ENCODE peak calls at places on chromosomes 3 and 15, in seven cellular contexts. V is HFFc6, C is left lung, I is left ventricle myocardium inferior, U is GM13976, L is tibial nerve, W is fibroblast of the aortic adventitia. M is an unnamed sample.

GRCh38 chr3:87595798-87596197 is 319.4 kb upstream of the POU1F1 start:
- DNase-seq in V (no peak), C (no peak), I (no peak), U (no peak), L (no peak), W (peak; percentile 62), M (no peak)

GRCh38 chr3:163890661-163891060 is 1187.6 kb downstream of the SI start:
- DNase-seq in V (no peak), C (no peak), I (no peak), U (no peak), L (no peak), W (no peak), M (no peak)

GRCh38 chr3:195183071-195183776 is 87.7 kb downstream of the XXYLT1 start:
- DNase-seq in V (no peak), C (no peak), I (no peak), U (no peak), L (no peak), W (no peak), M (no peak)

GRCh38 chr15:55250392-55250791 is 39.2 kb downstream of the RAB27A start:
- DNase-seq in V (peak; percentile 38), C (no peak), I (no peak), U (no peak), L (no peak), W (peak; percentile 88), M (no peak)

GRCh38 chr3:117706037-117706436 is 996.5 kb downstream of the TUSC7 start:
- DNase-seq in V (peak; percentile 93), C (no peak), I (no peak), U (no peak), L (no peak), W (peak; percentile 96), M (no peak)

GRCh38 chr3:122941233-122942206 is 86.0 kb downstream of the SEMA5B start:
- DNase-seq in V (peak; percentile 8), C (no peak), I (no peak), U (no peak), L (no peak), W (no peak), M (no peak)

GRCh38 chr3:117735481-117736101 is 1026.0 kb downstream of the TUSC7 start:
- DNase-seq in V (peak; percentile 86), C (no peak), I (no peak), U (no peak), L (no peak), W (peak; percentile 83), M (no peak)

GRCh38 chr3:123081718-123082369 is 15.0 kb downstream of the PDIA5 start:
- DNase-seq in V (no peak), C (no peak), I (no peak), U (no peak), L (no peak), W (peak; percentile 49), M (no peak)

GRCh38 chr3:46574881-46575576 is 8.9 kb upstream of the LRRC2 start:
- DNase-seq in V (no peak), C (no peak), I (no peak), U (no peak), L (no peak), W (no peak), M (no peak)

GRCh38 chr3:48119495-48120193 is 68.6 kb downstream of the CDC25A start:
- DNase-seq in V (peak; percentile 16), C (no peak), I (peak; percentile 61), U (no peak), L (peak; percentile 59), W (peak; percentile 77), M (no peak)

GRCh38 chr3:31567036-31567435 is 34.3 kb downstream of the STT3B start:
- DNase-seq in V (peak; percentile 1), C (no peak), I (no peak), U (no peak), L (no peak), W (no peak), M (no peak)

GRCh38 chr15:80902298-80902801 is 87.3 kb downstream of the MESD start:
- DNase-seq in V (no peak), C (no peak), I (no peak), U (no peak), L (no peak), W (no peak), M (no peak)

GRCh38 chr15:100863406-100864198 is 16.0 kb upstream of the ALDH1A3 start:
- DNase-seq in V (no peak), C (peak; percentile 50), I (peak; percentile 74), U (no peak), L (no peak), W (peak; percentile 67), M (no peak)

GRCh38 chr15:65869954-65870871 is 922 bp downstream of the RAB11A start:
- DNase-seq in V (peak; percentile 25), C (peak; percentile 45), I (peak; percentile 31), U (no peak), L (peak; percentile 8), W (peak; percentile 40), M (peak; percentile 14)

GRCh38 chr15:88769161-88769971 is 33.9 kb upstream of the ACAN start:
- DNase-seq in V (no peak), C (no peak), I (no peak), U (no peak), L (no peak), W (no peak), M (no peak)

GRCh38 chr3:122403489-122403888 is 12.4 kb downstream of the WDR5B start:
- DNase-seq in V (peak; percentile 74), C (no peak), I (no peak), U (no peak), L (no peak), W (peak; percentile 12), M (no peak)

GRCh38 chr3:81307221-81307620 is 454.2 kb downstream of the GBE1 start:
- DNase-seq in V (no peak), C (no peak), I (no peak), U (no peak), L (no peak), W (no peak), M (no peak)
- TF ChIP-seq CTCF in V (no peak), C (no peak), I (no peak), U (no peak), L (no peak), W (no peak), M (no peak)

DNA sequence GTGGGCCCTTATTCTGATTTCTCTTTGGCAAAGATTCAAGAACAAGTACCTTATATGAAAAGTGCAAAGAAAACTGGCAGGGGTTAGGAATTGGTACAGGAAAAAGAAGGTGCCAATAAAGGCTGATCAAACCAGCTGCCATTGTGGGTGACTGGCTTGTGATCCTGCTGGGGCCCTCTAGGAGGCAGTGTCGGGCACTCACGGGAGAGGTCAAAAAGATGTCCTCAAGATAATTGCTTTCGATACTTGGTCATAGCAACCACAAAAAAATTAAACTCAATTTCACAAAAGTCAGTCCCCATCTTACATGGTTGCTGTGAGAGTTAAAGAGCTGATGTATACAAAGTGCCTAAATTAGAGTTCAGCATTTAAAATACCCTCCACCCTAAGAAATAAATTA is 31.0 kb upstream of the CAV3 start:
- DNase-seq in V (no peak), C (no peak), I (no peak), U (no peak), L (no peak), W (no peak), M (no peak)
- TF ChIP-seq CTCF in V (peak; percentile 52), C (no peak), I (no peak), U (no peak), L (no peak), W (peak; percentile 34), M (peak; percentile 43)

DNA sequence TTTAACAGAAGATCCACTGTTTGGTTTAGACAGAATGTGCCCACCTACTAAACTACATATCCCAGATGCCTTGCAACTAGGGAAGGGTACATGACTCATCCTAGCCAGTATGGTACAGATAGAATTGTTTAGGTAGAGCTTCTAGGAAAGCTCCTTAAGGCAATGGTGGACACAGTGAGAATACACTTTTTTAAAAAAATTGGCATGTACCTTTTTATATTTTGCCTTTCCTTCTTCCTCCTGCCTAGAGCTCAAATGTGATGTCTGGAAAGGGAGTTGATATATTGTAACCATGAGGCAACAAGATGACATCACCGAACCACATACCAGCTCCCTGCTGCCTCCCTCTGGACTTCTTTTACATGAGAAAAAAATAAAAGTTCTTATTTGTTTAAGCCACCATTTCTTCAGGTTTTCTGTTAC is 14.4 kb upstream of the C3orf80 start:
- DNase-seq in V (peak; percentile 62), C (no peak), I (no peak), U (no peak), L (no peak), W (peak; percentile 82), M (no peak)
- TF ChIP-seq CTCF in V (peak; percentile 77), C (no peak), I (no peak), U (no peak), L (no peak), W (peak; percentile 49), M (peak; percentile 16)

GRCh38 chr3:27560484-27561056 is 76.4 kb upstream of the SLC4A7 start:
- DNase-seq in V (no peak), C (no peak), I (no peak), U (no peak), L (no peak), W (no peak), M (no peak)
- TF ChIP-seq CTCF in V (no peak), C (no peak), I (no peak), U (no peak), L (no peak), W (no peak), M (no peak)